ENCODE peak calls at places on chromosomes 6 and 20, in eight cellular contexts. K is GM03348; W is prostate gland; P is amniotic stem cell; L is AG04450; C is activated naive CD4-positive, alpha-beta T cell; O is AG08395; F is fibroblast of lung. T is an unnamed sample.

GRCh38 chr6:17429381-17430061 is 36.1 kb downstream of the CAP2 start:
- DNase-seq in K (no peak), W (no peak), P (no peak), L (peak; percentile 44), C (no peak), O (no peak), F (peak; percentile 66), T (no peak)

GRCh38 chr6:33621396-33622388 is 570 bp downstream of the ITPR3 start:
- DNase-seq in K (peak; percentile 73), W (peak; percentile 47), P (no peak), L (no peak), C (no peak), O (peak; percentile 51), F (no peak), T (peak; percentile 39)

GRCh38 chr6:128370072-128370471 is 150.3 kb downstream of the PTPRK start:
- DNase-seq in K (peak; percentile 60), W (no peak), P (peak; percentile 14), L (no peak), C (no peak), O (peak; percentile 74), F (peak; percentile 80), T (peak; percentile 56)

GRCh38 chr6:17413313-17413750 is 19.9 kb downstream of the CAP2 start:
- DNase-seq in K (peak; percentile 18), W (no peak), P (no peak), L (no peak), C (no peak), O (peak; percentile 24), F (peak; percentile 86), T (peak; percentile 52)

GRCh38 chr6:158411998-158412397 is 99.7 kb downstream of the TULP4 start:
- DNase-seq in K (no peak), W (no peak), P (no peak), L (no peak), C (no peak), O (no peak), F (no peak), T (no peak)

GRCh38 chr20:59669451-59669850 is 65.1 kb downstream of the PHACTR3 start:
- DNase-seq in K (no peak), W (no peak), P (no peak), L (no peak), C (no peak), O (no peak), F (no peak), T (no peak)

GRCh38 chr20:11159728-11160127 is 485.9 kb upstream of the JAG1 start:
- DNase-seq in K (peak; percentile 35), W (no peak), P (no peak), L (peak; percentile 77), C (no peak), O (peak; percentile 30), F (peak; percentile 83), T (peak; percentile 77)

GRCh38 chr6:73375216-73375615 is 5.5 kb upstream of the OOEP start:
- DNase-seq in K (no peak), W (no peak), P (no peak), L (no peak), C (no peak), O (no peak), F (no peak), T (no peak)

GRCh38 chr6:11770546-11771466 is 7.8 kb downstream of the ADTRP start:
- DNase-seq in K (peak; percentile 95), W (peak; percentile 53), P (peak; percentile 94), L (peak; percentile 96), C (no peak), O (peak; percentile 95), F (peak; percentile 100), T (peak; percentile 100)

GRCh38 chr6:138719011-138719635 is 54.4 kb upstream of the CCDC28A start:
- DNase-seq in K (no peak), W (no peak), P (no peak), L (no peak), C (no peak), O (no peak), F (peak; percentile 52), T (no peak)

GRCh38 chr20:34537651-34538050 is 20.9 kb upstream of the MAP1LC3A start:
- DNase-seq in K (no peak), W (no peak), P (no peak), L (no peak), C (no peak), O (no peak), F (no peak), T (no peak)

GRCh38 chr6:97040355-97040860 is 115.9 kb downstream of the KLHL32 start:
- DNase-seq in K (no peak), W (no peak), P (no peak), L (no peak), C (no peak), O (no peak), F (no peak), T (no peak)

GRCh38 chr20:24465168-24465567 is 4.3 kb upstream of the SYNDIG1 start:
- DNase-seq in K (no peak), W (no peak), P (no peak), L (no peak), C (no peak), O (no peak), F (no peak), T (no peak)

T was measured in AG10803.